ENCODE peak calls at places on chromosomes 3 and 15, in nine cellular contexts. K is smooth muscle cell of the brain vasculature; R is IMR-90; W is adrenal gland; T is stimulated activated CD8-positive, alpha-beta memory T cell treated with anti-CD3 and anti-CD28 coated beads, Interleukin-4, amount 100 ng/mL, for 48 hours; N is DMS79; P is stimulated activated CD4-positive, alpha-beta T cell treated with anti-CD3 and anti-CD28 coated beads, Interleukin-4, amount 100 ng/mL, for 24 hours; D is mucosa of gallbladder; O is GM13976. J is an unnamed sample.

GRCh38 chr3:73674280-73674679 is 49.5 kb upstream of the PDZRN3 start:
- DNase-seq in K (no peak), R (peak; percentile 71), W (no peak), T (no peak), N (no peak), P (no peak), D (no peak), O (no peak), J (no peak)

GRCh38 chr3:11635671-11636371 is 7.9 kb downstream of the VGLL4 start:
- DNase-seq in K (no peak), R (no peak), W (no peak), T (no peak), N (no peak), P (no peak), D (no peak), O (no peak), J (no peak)

GRCh38 chr3:20637729-20638128 is 451.7 kb upstream of the SGO1 start:
- DNase-seq in K (no peak), R (peak; percentile 49), W (no peak), T (no peak), N (no peak), P (no peak), D (no peak), O (no peak), J (no peak)

GRCh38 chr3:16319723-16320122 is 54.7 kb downstream of the OXNAD1 start:
- DNase-seq in K (no peak), R (no peak), W (no peak), T (no peak), N (no peak), P (no peak), D (no peak), O (no peak), J (no peak)

GRCh38 chr15:83571820-83572707 is 81.9 kb upstream of the ADAMTSL3 start:
- DNase-seq in K (peak; percentile 10), R (peak; percentile 19), W (no peak), T (no peak), N (no peak), P (no peak), D (no peak), O (peak; percentile 32), J (peak; percentile 40)

GRCh38 chr3:24657870-24658535 is 163.4 kb upstream of the THRB start:
- DNase-seq in K (no peak), R (no peak), W (no peak), T (no peak), N (no peak), P (no peak), D (no peak), O (no peak), J (no peak)

GRCh38 chr3:122991236-122991985 is 36.2 kb downstream of the SEMA5B start:
- DNase-seq in K (no peak), R (no peak), W (no peak), T (no peak), N (no peak), P (no peak), D (no peak), O (no peak), J (no peak)

GRCh38 chr3:179811321-179812095 is 158.7 kb downstream of the USP13 start:
- DNase-seq in K (peak; percentile 52), R (peak; percentile 93), W (peak; percentile 72), T (no peak), N (no peak), P (peak; percentile 5), D (peak; percentile 58), O (peak; percentile 63), J (peak; percentile 85)

J was measured in ELR.